ENCODE peak calls at places on chromosomes 4 and X, in five cellular contexts. V, K, L, J and X are unnamed samples.

GRCh38 chr4:73770917-73771316 is 30.5 kb downstream of the CXCL8 start:
- DNase-seq in K (no peak), L (no peak), J (no peak), V (no peak), X (no peak)

GRCh38 chr4:51963871-51964513 is 56.2 kb downstream of the LRRC66 start:
- DNase-seq in L (no peak), K (no peak), V (no peak), J (peak; percentile 18), X (no peak)

GRCh38 chrX:73561791-73562190 is 1.2 kb upstream of the CHIC1 start:
- DNase-seq in J (peak; percentile 27), K (no peak), V (no peak), L (no peak), X (no peak)

GRCh38 chrX:24173115-24173847 is 23.8 kb downstream of the ZFX start:
- DNase-seq in K (no peak), L (no peak), V (no peak), J (no peak), X (no peak)

GRCh38 chr4:2105559-2105958 is 46.4 kb downstream of the NAT8L start:
- DNase-seq in L (no peak), J (no peak), K (no peak), V (no peak), X (no peak)

GRCh38 chr4:183995489-183996049 is 90.5 kb downstream of the STOX2 start:
- DNase-seq in L (no peak), J (no peak), V (no peak), K (no peak), X (no peak)

GRCh38 chr4:8580321-8581093 is at the start of gene GPR78:
- DNase-seq in J (no peak), K (peak; percentile 89), V (peak; percentile 9), L (no peak), X (peak; percentile 92)

GRCh38 chr4:40621592-40622512 is 7.8 kb downstream of the RBM47 start:
- DNase-seq in V (no peak), L (peak; percentile 92), J (peak; percentile 97), K (no peak), X (no peak)

GRCh38 chrX:10893976-10894375 is 217.2 kb upstream of the HCCS start:
- DNase-seq in V (no peak), L (no peak), J (peak; percentile 55), K (no peak), X (no peak)

GRCh38 chr4:76365636-76366035 is 55.3 kb downstream of the CCDC158 start:
- DNase-seq in L (no peak), K (no peak), V (no peak), J (no peak), X (no peak)

GRCh38 chr4:150119492-150119891 is 41.2 kb downstream of the DCLK2 start:
- DNase-seq in J (no peak), L (no peak), V (no peak), K (no peak), X (no peak)

GRCh38 chrX:71665747-71666146 is 1.6 kb upstream of the LOC101059915 start:
- DNase-seq in L (no peak), V (no peak), K (no peak), J (no peak), X (no peak)

GRCh38 chrX:53682885-53683555 is 3.5 kb downstream of the HUWE1 start:
- DNase-seq in K (peak; percentile 12), L (no peak), J (peak; percentile 39), V (peak; percentile 26), X (no peak)

GRCh38 chrX:19863237-19864223 is 23.9 kb downstream of the SH3KBP1 start:
- DNase-seq in V (no peak), K (no peak), J (no peak), L (no peak), X (no peak)

GRCh38 chrX:24341795-24342194 is 18.6 kb upstream of the SUPT20HL1 start:
- DNase-seq in V (no peak), L (peak; percentile 73), K (no peak), J (peak; percentile 4), X (no peak)

GRCh38 chr4:1253831-1254230 is 4.9 kb upstream of the CTBP1 start:
- DNase-seq in L (no peak), K (no peak), V (no peak), J (no peak), X (no peak)

GRCh38 chrX:134692990-134693389 is 34.7 kb upstream of the PLAC1 start:
- DNase-seq in V (no peak), L (no peak), K (no peak), J (no peak), X (no peak)

GRCh38 chrX:133610056-133610455 is 194.8 kb upstream of the GPC4 start:
- DNase-seq in L (peak; percentile 16), K (no peak), V (no peak), J (no peak), X (no peak)

GRCh38 chrX:65993332-65993731 is 46.5 kb downstream of the VSIG4 start:
- DNase-seq in V (no peak), L (no peak), K (no peak), J (no peak), X (no peak)

GRCh38 chr4:15479089-15479912 is 9.6 kb downstream of the CC2D2A start:
- DNase-seq in V (no peak), L (peak; percentile 45), J (peak; percentile 79), K (peak; percentile 76), X (peak; percentile 80)

GRCh38 chr4:7191546-7192251 is 639 bp upstream of the SORCS2 start:
- DNase-seq in V (no peak), J (no peak), K (no peak), L (no peak), X (no peak)

GRCh38 chr4:16794816-16795445 is 103.5 kb downstream of the LDB2 start:
- DNase-seq in L (no peak), J (peak; percentile 35), K (peak; percentile 55), V (peak; percentile 5), X (peak; percentile 56)